ENCODE peak calls at places on chromosomes 12 and 14, in ten cellular contexts. F is T-helper 17 cell; R is activated T-helper 9 cell treated with anti-CD3 and anti-CD28 coated beads, Interleukin-2, amount 50 U/mL, for 16 hours; T is H9; Z is GM12878; O is foreskin fibroblast; D is uterus; L is AG20443; K is AG08396; P is iris pigment epithelial cell. C is an unnamed sample.
A peak's percentile ranks its signal among the peaks of the same experiment; 100 is the strongest.

GRCh38 chr12:22083167-22083566 is 37.1 kb downstream of the CMAS start:
- DNase-seq in F (no peak), R (no peak), T (no peak), Z (no peak), O (peak; percentile 52), D (no peak), L (peak; percentile 20), K (no peak), P (peak; percentile 25), C (no peak)

GRCh38 chr14:37232907-37233481 is 35.3 kb downstream of the MIPOL1 start:
- DNase-seq in F (no peak), R (no peak), T (no peak), Z (no peak), O (peak; percentile 80), D (no peak), L (peak; percentile 56), K (peak; percentile 33), P (peak; percentile 69), C (peak; percentile 47)

GRCh38 chr14:75561013-75561432 is 17.4 kb upstream of the FLVCR2 start:
- DNase-seq in F (peak; percentile 39), R (no peak), T (peak; percentile 90), Z (no peak), O (peak; percentile 84), D (peak; percentile 56), L (peak; percentile 92), K (peak; percentile 84), P (peak; percentile 77), C (peak; percentile 91)

GRCh38 chr12:13179159-13180074 is 17.1 kb upstream of the EMP1 start:
- DNase-seq in F (peak; percentile 29), R (peak; percentile 31), T (peak; percentile 80), Z (no peak), O (peak; percentile 74), D (peak; percentile 86), L (peak; percentile 69), K (no peak), P (no peak), C (peak; percentile 82)

GRCh38 chr12:89346741-89347324 is 5.5 kb downstream of the DUSP6 start:
- DNase-seq in F (no peak), R (no peak), T (no peak), Z (no peak), O (peak; percentile 83), D (peak; percentile 51), L (peak; percentile 32), K (no peak), P (peak; percentile 83), C (no peak)

GRCh38 chr14:31489680-31490079 is 1.8 kb upstream of the GPR33 start:
- DNase-seq in F (no peak), R (no peak), T (no peak), Z (peak; percentile 31), O (no peak), D (no peak), L (no peak), K (no peak), P (no peak), C (no peak)

GRCh38 chr12:75305412-75306332 is 24.5 kb downstream of the CAPS2 start:
- DNase-seq in F (no peak), R (no peak), T (no peak), Z (no peak), O (no peak), D (no peak), L (no peak), K (no peak), P (no peak), C (no peak)

GRCh38 chr12:49260165-49260564 is 4.7 kb upstream of the TUBA1C start:
- DNase-seq in F (no peak), R (no peak), T (no peak), Z (no peak), O (peak; percentile 94), D (no peak), L (no peak), K (no peak), P (peak; percentile 54), C (no peak)

GRCh38 chr12:94768398-94769039 is 118.2 kb upstream of the TMCC3 start:
- DNase-seq in F (no peak), R (no peak), T (no peak), Z (peak; percentile 51), O (no peak), D (no peak), L (no peak), K (no peak), P (peak; percentile 40), C (no peak)

GRCh38 chr12:118109088-118109487 is 5.3 kb upstream of the VSIG10 start:
- DNase-seq in F (no peak), R (no peak), T (no peak), Z (no peak), O (peak; percentile 7), D (no peak), L (no peak), K (no peak), P (no peak), C (no peak)

GRCh38 chr14:105069887-105070759 is 4.9 kb upstream of the GPR132 start:
- DNase-seq in F (no peak), R (no peak), T (peak; percentile 28), Z (peak; percentile 98), O (peak; percentile 65), D (no peak), L (peak; percentile 64), K (peak; percentile 55), P (no peak), C (no peak)

GRCh38 chr12:34605955-34606748 is 583.9 kb downstream of the ALG10 start:
- DNase-seq in F (no peak), R (no peak), T (no peak), Z (no peak), O (no peak), D (peak; percentile 3), L (no peak), K (peak; percentile 1), P (no peak), C (no peak)

GRCh38 chr14:54211562-54212308 is 185.1 kb upstream of the CDKN3 start:
- DNase-seq in F (no peak), R (no peak), T (no peak), Z (no peak), O (peak; percentile 83), D (no peak), L (peak; percentile 71), K (peak; percentile 75), P (peak; percentile 87), C (no peak)

GRCh38 chr12:116385486-116386217 is 108.2 kb upstream of the MED13L start:
- DNase-seq in F (no peak), R (no peak), T (peak; percentile 60), Z (no peak), O (no peak), D (no peak), L (no peak), K (no peak), P (peak; percentile 40), C (no peak)

GRCh38 chr12:122024132-122024785 is 2.6 kb downstream of the BCL7A start:
- DNase-seq in F (no peak), R (no peak), T (no peak), Z (no peak), O (no peak), D (no peak), L (no peak), K (peak; percentile 39), P (no peak), C (no peak)

GRCh38 chr14:51079489-51079888 is 15.4 kb downstream of the TRIM9 start:
- DNase-seq in F (no peak), R (no peak), T (no peak), Z (no peak), O (no peak), D (no peak), L (no peak), K (no peak), P (no peak), C (no peak)

GRCh38 chr12:806116-806805 is 53.9 kb downstream of the WNK1 start:
- DNase-seq in F (no peak), R (no peak), T (no peak), Z (no peak), O (no peak), D (no peak), L (peak; percentile 35), K (no peak), P (no peak), C (no peak)

GRCh38 chr12:11777962-11778361 is 128.5 kb downstream of the ETV6 start:
- DNase-seq in F (no peak), R (no peak), T (no peak), Z (no peak), O (no peak), D (no peak), L (no peak), K (no peak), P (no peak), C (no peak)

GRCh38 chr14:68978550-68978911 is 571 bp downstream of the ACTN1 start:
- DNase-seq in F (peak; percentile 16), R (no peak), T (peak; percentile 78), Z (no peak), O (peak; percentile 84), D (peak; percentile 82), L (peak; percentile 61), K (peak; percentile 68), P (peak; percentile 64), C (peak; percentile 84)

GRCh38 chr12:82517027-82517426 is 158.7 kb downstream of the METTL25 start:
- DNase-seq in F (no peak), R (no peak), T (peak; percentile 64), Z (no peak), O (peak; percentile 5), D (no peak), L (no peak), K (no peak), P (peak; percentile 29), C (peak; percentile 30)

GRCh38 chr12:2624543-2625266 is 170.1 kb upstream of the FKBP4 start:
- DNase-seq in F (no peak), R (no peak), T (peak; percentile 87), Z (no peak), O (peak; percentile 75), D (no peak), L (peak; percentile 29), K (peak; percentile 29), P (peak; percentile 55), C (peak; percentile 72)